ENCODE peak calls at places on chromosomes 6 and 20, in seven cellular contexts. Q is aorta, C is cardiac muscle cell, J is spleen, W is left lung, O is lung, U is adrenal gland. K is an unnamed sample.

GRCh38 chr20:53124075-53124532 is 151.9 kb downstream of the TSHZ2 start:
- DNase-seq in Q (no peak), C (peak; percentile 52), J (no peak), W (no peak), O (no peak), U (no peak), K (peak; percentile 42)

GRCh38 chr6:51814418-51814817 is 273.0 kb downstream of the PKHD1 start:
- DNase-seq in Q (no peak), C (no peak), J (no peak), W (no peak), O (no peak), U (no peak), K (no peak)

GRCh38 chr20:23234311-23235078 is 116.1 kb upstream of the NXT1 start:
- DNase-seq in Q (no peak), C (peak; percentile 29), J (no peak), W (no peak), O (no peak), U (no peak), K (no peak)

GRCh38 chr20:1319051-1319450 is 9.9 kb downstream of the SDCBP2 start:
- DNase-seq in Q (no peak), C (no peak), J (no peak), W (no peak), O (no peak), U (no peak), K (no peak)

GRCh38 chr6:133512410-133513016 is 271.4 kb downstream of the EYA4 start:
- DNase-seq in Q (no peak), C (peak; percentile 80), J (no peak), W (no peak), O (no peak), U (peak; percentile 49), K (peak; percentile 71)

GRCh38 chr6:33905081-33905609 is 101.3 kb upstream of the MLN start:
- DNase-seq in Q (no peak), C (no peak), J (peak; percentile 78), W (no peak), O (no peak), U (no peak), K (no peak)

GRCh38 chr6:15462717-15463525 is 199.9 kb downstream of the DTNBP1 start:
- DNase-seq in Q (no peak), C (peak; percentile 46), J (no peak), W (no peak), O (no peak), U (peak; percentile 35), K (no peak)

GRCh38 chr20:32447136-32448027 is 89.3 kb downstream of the ASXL1 start:
- DNase-seq in Q (peak; percentile 70), C (no peak), J (peak; percentile 69), W (no peak), O (no peak), U (peak; percentile 15), K (no peak)

GRCh38 chr6:56683882-56684281 is 41.2 kb upstream of the DST start:
- DNase-seq in Q (no peak), C (peak; percentile 72), J (no peak), W (no peak), O (no peak), U (no peak), K (no peak)

GRCh38 chr6:84835340-84835739 is 70.9 kb upstream of the TBX18 start:
- DNase-seq in Q (no peak), C (no peak), J (no peak), W (no peak), O (no peak), U (no peak), K (no peak)

GRCh38 chr6:87909849-87910248 is 137.8 kb upstream of the SPACA1 start:
- DNase-seq in Q (peak; percentile 78), C (peak; percentile 79), J (no peak), W (no peak), O (no peak), U (peak; percentile 41), K (no peak)
- H3K27ac ChIP-seq in Q (no peak overlapping the region), C (no peak overlapping the region), J (no peak overlapping the region), W (no peak overlapping the region), O (no peak overlapping the region), U (no peak overlapping the region), K (no peak overlapping the region)

GRCh38 chr20:37346526-37347346 is 796 bp downstream of the SRC start:
- DNase-seq in Q (peak; percentile 71), C (peak; percentile 4), J (peak; percentile 75), W (peak; percentile 33), O (no peak), U (no peak), K (no peak)

GRCh38 chr20:37347347-37347823 is 1.4 kb downstream of the SRC start:
- DNase-seq in Q (no peak), C (no peak), J (peak; percentile 18), W (no peak), O (no peak), U (no peak), K (no peak)

GRCh38 chr20:37344506-37345338 is 1.2 kb upstream of the SRC start:
- DNase-seq in Q (peak; percentile 69), C (no peak), J (peak; percentile 55), W (peak; percentile 74), O (peak; percentile 69), U (no peak), K (no peak)

GRCh38 chr20:37345339-37346231 is at the start of gene SRC:
- DNase-seq in Q (peak; percentile 95), C (peak; percentile 84), J (peak; percentile 91), W (peak; percentile 90), O (peak; percentile 84), U (peak; percentile 92), K (peak; percentile 84)

DNA sequence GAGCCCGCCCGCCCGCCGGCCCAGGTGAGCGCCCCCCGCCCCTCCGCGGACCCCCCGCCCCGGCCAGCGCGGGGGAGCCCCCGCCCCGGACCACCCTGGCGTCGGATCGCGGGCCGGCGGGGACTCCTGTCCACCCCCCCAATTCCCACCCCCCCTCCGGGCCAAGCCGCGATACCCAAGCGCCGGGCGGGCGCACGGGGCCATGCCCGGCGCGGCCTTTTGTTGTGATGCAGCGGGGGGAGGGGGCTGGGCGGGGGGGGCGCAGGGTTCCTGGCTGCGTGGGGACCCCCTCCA is 239 bp downstream of the SRC start:
- DNase-seq in Q (no peak), C (no peak), J (no peak), W (no peak), O (no peak), U (no peak), K (no peak)
- H3K27ac ChIP-seq in Q (no peak overlapping the region), C (peak overlapping the region; percentile 82), J (peak overlapping the region; percentile 85), W (peak overlapping the region; percentile 58), O (peak overlapping the region; percentile 43), U (peak overlapping the region; percentile 68), K (peak overlapping the region; percentile 90)

GRCh38 chr20:43900496-43900895 is 14.2 kb upstream of the TOX2 start:
- DNase-seq in Q (no peak), C (no peak), J (no peak), W (no peak), O (no peak), U (no peak), K (peak; percentile 87)

GRCh38 chr20:43895235-43895634 is 19.4 kb upstream of the TOX2 start:
- DNase-seq in Q (no peak), C (peak; percentile 49), J (no peak), W (no peak), O (no peak), U (no peak), K (no peak)

GRCh38 chr20:43901296-43901695 is 13.4 kb upstream of the TOX2 start:
- DNase-seq in Q (no peak), C (no peak), J (no peak), W (no peak), O (no peak), U (no peak), K (no peak)

GRCh38 chr20:43900062-43900461 is 14.6 kb upstream of the TOX2 start:
- DNase-seq in Q (no peak), C (no peak), J (no peak), W (no peak), O (no peak), U (no peak), K (no peak)

GRCh38 chr20:43899274-43899878 is 15.3 kb upstream of the TOX2 start:
- DNase-seq in Q (no peak), C (no peak), J (no peak), W (no peak), O (no peak), U (no peak), K (no peak)
- H3K27ac ChIP-seq in Q (no peak overlapping the region), C (no peak overlapping the region), J (no peak overlapping the region), W (peak overlapping the region; percentile 33), O (peak overlapping the region; percentile 15), U (no peak overlapping the region), K (peak overlapping the region; percentile 18)

GRCh38 chr6:3742426-3743344 is 8.8 kb downstream of the PXDC1 start:
- DNase-seq in Q (peak; percentile 97), C (peak; percentile 82), J (peak; percentile 97), W (peak; percentile 88), O (peak; percentile 92), U (peak; percentile 79), K (peak; percentile 90)
- H3K27ac ChIP-seq in Q (peak overlapping the region; percentile 97), C (no peak overlapping the region), J (peak overlapping the region; percentile 75), W (peak overlapping the region; percentile 45), O (peak overlapping the region; percentile 85), U (peak overlapping the region; percentile 49), K (peak overlapping the region; percentile 12)

GRCh38 chr6:106574729-106575458 is 54.4 kb downstream of the RTN4IP1 start:
- DNase-seq in Q (no peak), C (peak; percentile 68), J (no peak), W (no peak), O (no peak), U (peak; percentile 80), K (peak; percentile 18)
- H3K27ac ChIP-seq in Q (no peak overlapping the region), C (no peak overlapping the region), J (no peak overlapping the region), W (no peak overlapping the region), O (no peak overlapping the region), U (no peak overlapping the region), K (no peak overlapping the region)